ENCODE peak calls at places on chromosome 4, in eight cellular contexts. One of them, this sample, is unnamed.

GRCh38 chr4:87961993-87962791 is 13.3 kb upstream of the SPP1 start:
- DNase-seq in NCI-H2081: no peak
- DNase-seq in fibroblast of the aortic adventitia: peak; percentile 47
- DNase-seq in left colon: no peak
- DNase-seq in anterior cingulate cortex: no peak
- DNase-seq in CD4-positive, alpha-beta memory T cell: no peak
- DNase-seq in left ventricle myocardium superior: no peak
- DNase-seq in GM13976: no peak
- DNase-seq in this sample: no peak

GRCh38 chr4:14478504-14478903 is 523.8 kb upstream of the CPEB2 start:
- DNase-seq in CD4-positive, alpha-beta memory T cell: no peak
- DNase-seq in left colon: no peak
- DNase-seq in NCI-H2081: no peak
- DNase-seq in left ventricle myocardium superior: no peak
- DNase-seq in anterior cingulate cortex: no peak
- DNase-seq in fibroblast of the aortic adventitia: no peak
- DNase-seq in GM13976: no peak
- DNase-seq in this sample: no peak

GRCh38 chr4:189185810-189186432 is 754.8 kb upstream of the FRG1 start:
- DNase-seq in left ventricle myocardium superior: no peak
- DNase-seq in GM13976: no peak
- DNase-seq in anterior cingulate cortex: no peak
- DNase-seq in fibroblast of the aortic adventitia: no peak
- DNase-seq in CD4-positive, alpha-beta memory T cell: no peak
- DNase-seq in NCI-H2081: no peak
- DNase-seq in left colon: no peak
- DNase-seq in this sample: no peak

GRCh38 chr4:15149842-15150592 is 147.7 kb downstream of the CPEB2 start:
- DNase-seq in NCI-H2081: peak; percentile 68
- DNase-seq in anterior cingulate cortex: peak; percentile 66
- DNase-seq in GM13976: peak; percentile 54
- DNase-seq in left colon: peak; percentile 38
- DNase-seq in CD4-positive, alpha-beta memory T cell: no peak
- DNase-seq in fibroblast of the aortic adventitia: peak; percentile 81
- DNase-seq in left ventricle myocardium superior: peak; percentile 87
- DNase-seq in this sample: no peak

GRCh38 chr4:55411621-55412020 is 15.9 kb downstream of the TMEM165 start:
- DNase-seq in GM13976: no peak
- DNase-seq in CD4-positive, alpha-beta memory T cell: no peak
- DNase-seq in left ventricle myocardium superior: no peak
- DNase-seq in anterior cingulate cortex: no peak
- DNase-seq in fibroblast of the aortic adventitia: no peak
- DNase-seq in NCI-H2081: no peak
- DNase-seq in left colon: no peak
- DNase-seq in this sample: no peak

GRCh38 chr4:25818293-25819240 is 44.2 kb downstream of the SEL1L3 start:
- DNase-seq in left ventricle myocardium superior: no peak
- DNase-seq in NCI-H2081: no peak
- DNase-seq in CD4-positive, alpha-beta memory T cell: no peak
- DNase-seq in anterior cingulate cortex: no peak
- DNase-seq in GM13976: no peak
- DNase-seq in left colon: no peak
- DNase-seq in fibroblast of the aortic adventitia: peak; percentile 51
- DNase-seq in this sample: peak; percentile 29

GRCh38 chr4:138096384-138097062 is 145.6 kb downstream of the SLC7A11 start:
- DNase-seq in fibroblast of the aortic adventitia: no peak
- DNase-seq in NCI-H2081: no peak
- DNase-seq in CD4-positive, alpha-beta memory T cell: no peak
- DNase-seq in left ventricle myocardium superior: no peak
- DNase-seq in anterior cingulate cortex: no peak
- DNase-seq in GM13976: no peak
- DNase-seq in left colon: no peak
- DNase-seq in this sample: no peak

GRCh38 chr4:145003675-145004074 is 94.3 kb downstream of the ANAPC10 start:
- DNase-seq in GM13976: no peak
- DNase-seq in left colon: no peak
- DNase-seq in NCI-H2081: no peak
- DNase-seq in anterior cingulate cortex: no peak
- DNase-seq in left ventricle myocardium superior: no peak
- DNase-seq in CD4-positive, alpha-beta memory T cell: no peak
- DNase-seq in fibroblast of the aortic adventitia: no peak
- DNase-seq in this sample: no peak

GRCh38 chr4:147590249-147590920 is 26.8 kb upstream of the TMEM184C start:
- DNase-seq in GM13976: peak; percentile 63
- DNase-seq in left ventricle myocardium superior: peak; percentile 56
- DNase-seq in NCI-H2081: peak; percentile 21
- DNase-seq in anterior cingulate cortex: no peak
- DNase-seq in left colon: peak; percentile 57
- DNase-seq in CD4-positive, alpha-beta memory T cell: peak; percentile 11
- DNase-seq in fibroblast of the aortic adventitia: peak; percentile 85
- DNase-seq in this sample: no peak

GRCh38 chr4:113809313-113809712 is 47.8 kb upstream of the CAMK2D start:
- DNase-seq in CD4-positive, alpha-beta memory T cell: no peak
- DNase-seq in GM13976: no peak
- DNase-seq in left colon: no peak
- DNase-seq in NCI-H2081: no peak
- DNase-seq in left ventricle myocardium superior: no peak
- DNase-seq in fibroblast of the aortic adventitia: no peak
- DNase-seq in anterior cingulate cortex: no peak
- DNase-seq in this sample: no peak

GRCh38 chr4:129453524-129453923 is 357.6 kb downstream of the C4orf33 start:
- DNase-seq in NCI-H2081: no peak
- DNase-seq in fibroblast of the aortic adventitia: no peak
- DNase-seq in CD4-positive, alpha-beta memory T cell: no peak
- DNase-seq in left colon: no peak
- DNase-seq in GM13976: no peak
- DNase-seq in left ventricle myocardium superior: no peak
- DNase-seq in anterior cingulate cortex: no peak
- DNase-seq in this sample: no peak

GRCh38 chr4:4776335-4776734 is 83.1 kb upstream of the MSX1 start:
- DNase-seq in NCI-H2081: no peak
- DNase-seq in left ventricle myocardium superior: no peak
- DNase-seq in anterior cingulate cortex: no peak
- DNase-seq in fibroblast of the aortic adventitia: no peak
- DNase-seq in GM13976: no peak
- DNase-seq in CD4-positive, alpha-beta memory T cell: no peak
- DNase-seq in left colon: no peak
- DNase-seq in this sample: no peak

GRCh38 chr4:39320381-39321115 is 45.6 kb downstream of the RFC1 start:
- DNase-seq in NCI-H2081: no peak
- DNase-seq in anterior cingulate cortex: no peak
- DNase-seq in GM13976: no peak
- DNase-seq in left colon: no peak
- DNase-seq in left ventricle myocardium superior: no peak
- DNase-seq in fibroblast of the aortic adventitia: peak; percentile 70
- DNase-seq in CD4-positive, alpha-beta memory T cell: no peak
- DNase-seq in this sample: no peak

GRCh38 chr4:109155112-109155511 is 147.3 kb downstream of the COL25A1 start:
- DNase-seq in fibroblast of the aortic adventitia: no peak
- DNase-seq in NCI-H2081: no peak
- DNase-seq in left colon: no peak
- DNase-seq in CD4-positive, alpha-beta memory T cell: no peak
- DNase-seq in GM13976: no peak
- DNase-seq in left ventricle myocardium superior: no peak
- DNase-seq in anterior cingulate cortex: no peak
- DNase-seq in this sample: no peak

GRCh38 chr4:73885570-73886230 is 16.5 kb downstream of the CXCL1 start:
- DNase-seq in NCI-H2081: no peak
- DNase-seq in left colon: no peak
- DNase-seq in fibroblast of the aortic adventitia: peak; percentile 66
- DNase-seq in anterior cingulate cortex: no peak
- DNase-seq in left ventricle myocardium superior: no peak
- DNase-seq in CD4-positive, alpha-beta memory T cell: no peak
- DNase-seq in GM13976: no peak
- DNase-seq in this sample: no peak

GRCh38 chr4:177483271-177483670 is 41.0 kb upstream of the AGA start:
- DNase-seq in fibroblast of the aortic adventitia: peak; percentile 28
- DNase-seq in NCI-H2081: no peak
- DNase-seq in CD4-positive, alpha-beta memory T cell: no peak
- DNase-seq in left colon: no peak
- DNase-seq in anterior cingulate cortex: no peak
- DNase-seq in left ventricle myocardium superior: no peak
- DNase-seq in GM13976: no peak
- DNase-seq in this sample: no peak

GRCh38 chr4:98626350-98626749 is 32.1 kb downstream of the TSPAN5 start:
- DNase-seq in left colon: no peak
- DNase-seq in NCI-H2081: no peak
- DNase-seq in left ventricle myocardium superior: no peak
- DNase-seq in CD4-positive, alpha-beta memory T cell: no peak
- DNase-seq in GM13976: no peak
- DNase-seq in anterior cingulate cortex: no peak
- DNase-seq in fibroblast of the aortic adventitia: peak; percentile 90
- DNase-seq in this sample: peak; percentile 77

GRCh38 chr4:15779789-15780188 is 1.7 kb downstream of the CD38 start:
- DNase-seq in NCI-H2081: no peak
- DNase-seq in left ventricle myocardium superior: no peak
- DNase-seq in CD4-positive, alpha-beta memory T cell: no peak
- DNase-seq in GM13976: no peak
- DNase-seq in fibroblast of the aortic adventitia: no peak
- DNase-seq in anterior cingulate cortex: no peak
- DNase-seq in left colon: no peak
- DNase-seq in this sample: no peak

GRCh38 chr4:168451744-168452394 is 28.4 kb downstream of the DDX60L start:
- DNase-seq in left colon: no peak
- DNase-seq in GM13976: no peak
- DNase-seq in NCI-H2081: no peak
- DNase-seq in anterior cingulate cortex: no peak
- DNase-seq in CD4-positive, alpha-beta memory T cell: no peak
- DNase-seq in fibroblast of the aortic adventitia: peak; percentile 56
- DNase-seq in left ventricle myocardium superior: no peak
- DNase-seq in this sample: peak; percentile 61

GRCh38 chr4:110618091-110619000 is 4.5 kb downstream of the PITX2 start:
- DNase-seq in left ventricle myocardium superior: no peak
- DNase-seq in NCI-H2081: no peak
- DNase-seq in anterior cingulate cortex: no peak
- DNase-seq in left colon: peak; percentile 34
- DNase-seq in fibroblast of the aortic adventitia: no peak
- DNase-seq in GM13976: no peak
- DNase-seq in CD4-positive, alpha-beta memory T cell: no peak
- DNase-seq in this sample: no peak

GRCh38 chr4:174579421-174579820 is 57.1 kb upstream of the HPGD start:
- DNase-seq in fibroblast of the aortic adventitia: peak; percentile 13
- DNase-seq in left ventricle myocardium superior: no peak
- DNase-seq in NCI-H2081: no peak
- DNase-seq in left colon: no peak
- DNase-seq in anterior cingulate cortex: no peak
- DNase-seq in CD4-positive, alpha-beta memory T cell: no peak
- DNase-seq in GM13976: no peak
- DNase-seq in this sample: no peak

GRCh38 chr4:110878413-110878812 is 255.5 kb upstream of the PITX2 start:
- DNase-seq in CD4-positive, alpha-beta memory T cell: no peak
- DNase-seq in anterior cingulate cortex: no peak
- DNase-seq in left ventricle myocardium superior: no peak
- DNase-seq in fibroblast of the aortic adventitia: peak; percentile 9
- DNase-seq in GM13976: no peak
- DNase-seq in NCI-H2081: no peak
- DNase-seq in left colon: no peak
- DNase-seq in this sample: no peak

GRCh38 chr4:67762091-67762490 is 7.9 kb upstream of the GNRHR start:
- DNase-seq in GM13976: peak; percentile 46
- DNase-seq in CD4-positive, alpha-beta memory T cell: no peak
- DNase-seq in fibroblast of the aortic adventitia: peak; percentile 64
- DNase-seq in NCI-H2081: no peak
- DNase-seq in left ventricle myocardium superior: no peak
- DNase-seq in anterior cingulate cortex: no peak
- DNase-seq in left colon: no peak
- DNase-seq in this sample: no peak

GRCh38 chr4:156521631-156522030 is 450.0 kb downstream of the PDGFC start:
- DNase-seq in GM13976: no peak
- DNase-seq in anterior cingulate cortex: no peak
- DNase-seq in left colon: no peak
- DNase-seq in fibroblast of the aortic adventitia: no peak
- DNase-seq in left ventricle myocardium superior: no peak
- DNase-seq in NCI-H2081: no peak
- DNase-seq in CD4-positive, alpha-beta memory T cell: no peak
- DNase-seq in this sample: no peak

GRCh38 chr4:48649505-48649904 is 130.6 kb downstream of the FRYL start:
- DNase-seq in GM13976: no peak
- DNase-seq in CD4-positive, alpha-beta memory T cell: no peak
- DNase-seq in left colon: no peak
- DNase-seq in anterior cingulate cortex: no peak
- DNase-seq in NCI-H2081: no peak
- DNase-seq in fibroblast of the aortic adventitia: peak; percentile 43
- DNase-seq in left ventricle myocardium superior: no peak
- DNase-seq in this sample: no peak

GRCh38 chr4:158999166-158999682 is 103.7 kb upstream of the RAPGEF2 start:
- DNase-seq in anterior cingulate cortex: no peak
- DNase-seq in CD4-positive, alpha-beta memory T cell: no peak
- DNase-seq in GM13976: no peak
- DNase-seq in NCI-H2081: no peak
- DNase-seq in left colon: no peak
- DNase-seq in fibroblast of the aortic adventitia: no peak
- DNase-seq in left ventricle myocardium superior: no peak
- DNase-seq in this sample: no peak

GRCh38 chr4:181582595-181582994 is 660.6 kb upstream of the TENM3 start:
- DNase-seq in fibroblast of the aortic adventitia: no peak
- DNase-seq in left ventricle myocardium superior: no peak
- DNase-seq in NCI-H2081: no peak
- DNase-seq in anterior cingulate cortex: no peak
- DNase-seq in left colon: no peak
- DNase-seq in CD4-positive, alpha-beta memory T cell: no peak
- DNase-seq in GM13976: no peak
- DNase-seq in this sample: no peak

GRCh38 chr4:31649878-31650277 is 929.7 kb downstream of the PCDH7 start:
- DNase-seq in GM13976: no peak
- DNase-seq in anterior cingulate cortex: no peak
- DNase-seq in fibroblast of the aortic adventitia: no peak
- DNase-seq in CD4-positive, alpha-beta memory T cell: no peak
- DNase-seq in NCI-H2081: no peak
- DNase-seq in left ventricle myocardium superior: no peak
- DNase-seq in left colon: no peak
- DNase-seq in this sample: no peak

GRCh38 chr4:26590639-26591038 is 6.8 kb downstream of the TBC1D19 start:
- DNase-seq in left ventricle myocardium superior: no peak
- DNase-seq in CD4-positive, alpha-beta memory T cell: no peak
- DNase-seq in fibroblast of the aortic adventitia: no peak
- DNase-seq in left colon: no peak
- DNase-seq in NCI-H2081: no peak
- DNase-seq in GM13976: no peak
- DNase-seq in anterior cingulate cortex: no peak
- DNase-seq in this sample: peak; percentile 24

GRCh38 chr4:76354517-76355473 is 48.3 kb downstream of the STBD1 start:
- DNase-seq in NCI-H2081: no peak
- DNase-seq in anterior cingulate cortex: no peak
- DNase-seq in CD4-positive, alpha-beta memory T cell: peak; percentile 24
- DNase-seq in left colon: no peak
- DNase-seq in fibroblast of the aortic adventitia: no peak
- DNase-seq in left ventricle myocardium superior: no peak
- DNase-seq in GM13976: no peak
- DNase-seq in this sample: no peak

GRCh38 chr4:6875431-6875831 is 34.2 kb upstream of the TBC1D14 start:
- DNase-seq in anterior cingulate cortex: no peak
- DNase-seq in NCI-H2081: no peak
- DNase-seq in GM13976: no peak
- DNase-seq in CD4-positive, alpha-beta memory T cell: no peak
- DNase-seq in left colon: no peak
- DNase-seq in left ventricle myocardium superior: peak; percentile 57
- DNase-seq in fibroblast of the aortic adventitia: no peak
- DNase-seq in this sample: no peak

GRCh38 chr4:117835566-117835965 is 198.7 kb upstream of the NDST3 start:
- DNase-seq in NCI-H2081: no peak
- DNase-seq in CD4-positive, alpha-beta memory T cell: no peak
- DNase-seq in left colon: no peak
- DNase-seq in left ventricle myocardium superior: no peak
- DNase-seq in anterior cingulate cortex: no peak
- DNase-seq in GM13976: no peak
- DNase-seq in fibroblast of the aortic adventitia: no peak
- DNase-seq in this sample: no peak

GRCh38 chr4:5758741-5759140 is 47.7 kb downstream of the EVC start:
- DNase-seq in left ventricle myocardium superior: no peak
- DNase-seq in NCI-H2081: no peak
- DNase-seq in fibroblast of the aortic adventitia: peak; percentile 90
- DNase-seq in left colon: no peak
- DNase-seq in GM13976: no peak
- DNase-seq in anterior cingulate cortex: no peak
- DNase-seq in CD4-positive, alpha-beta memory T cell: no peak
- DNase-seq in this sample: peak; percentile 98

GRCh38 chr4:38136604-38137003 is 176.4 kb downstream of the PTTG2 start:
- DNase-seq in left ventricle myocardium superior: no peak
- DNase-seq in left colon: no peak
- DNase-seq in NCI-H2081: no peak
- DNase-seq in anterior cingulate cortex: no peak
- DNase-seq in CD4-positive, alpha-beta memory T cell: no peak
- DNase-seq in GM13976: no peak
- DNase-seq in fibroblast of the aortic adventitia: no peak
- DNase-seq in this sample: no peak